ENCODE peak calls at places on chromosomes 2 and 18, in eight cellular contexts. O is right lobe of liver, N is HCT116, K is adrenal gland, P is breast epithelium, G is uterus, Z is A549, Y is Peyer's patch. D is an unnamed sample. For H3K4me1, the result is how much of the 10 kb centered on the place peaks cover.

GRCh38 chr2:143841935-143842334 is 678.0 kb downstream of the ZEB2 start:
- DNase-seq in O (no peak), N (no peak), K (no peak), P (no peak), G (no peak), Z (no peak), Y (no peak), D (no peak)

GRCh38 chr2:23380562-23381065 is 4.4 kb upstream of the KLHL29 start:
- DNase-seq in O (no peak), N (no peak), K (no peak), P (no peak), G (no peak), Z (no peak), Y (no peak), D (no peak)

GRCh38 chr18:50637961-50638622 is 78.2 kb downstream of the MAPK4 start:
- DNase-seq in O (no peak), N (no peak), K (no peak), P (no peak), G (no peak), Z (no peak), Y (no peak), D (no peak)

GRCh38 chr2:61853086-61853847 is 593 bp downstream of the FAM161A start:
- DNase-seq in O (no peak), N (peak), K (peak), P (no peak), G (no peak), Z (peak), Y (no peak), D (no peak)

GRCh38 chr18:58337688-58338087 is 291.2 kb downstream of the ALPK2 start:
- DNase-seq in O (no peak), N (no peak), K (no peak), P (no peak), G (peak), Z (no peak), Y (no peak), D (no peak)

GRCh38 chr2:88735133-88735532 is 43.7 kb downstream of the RPIA start:
- DNase-seq in O (no peak), N (no peak), K (no peak), P (no peak), G (no peak), Z (no peak), Y (no peak), D (no peak)

GRCh38 chr2:86037141-86037794 is 68.4 kb downstream of the POLR1A start:
- DNase-seq in O (no peak), N (no peak), K (no peak), P (peak), G (peak), Z (no peak), Y (peak), D (peak)

GRCh38 chr2:188922191-188922590 is 52.0 kb upstream of the COL3A1 start:
- DNase-seq in O (no peak), N (no peak), K (no peak), P (no peak), G (no peak), Z (no peak), Y (no peak), D (no peak)

GRCh38 chr2:197804758-197805597 is 585 bp downstream of the PLCL1 start:
- DNase-seq in O (peak), N (no peak), K (peak), P (peak), G (peak), Z (no peak), Y (peak), D (peak)

DNA sequence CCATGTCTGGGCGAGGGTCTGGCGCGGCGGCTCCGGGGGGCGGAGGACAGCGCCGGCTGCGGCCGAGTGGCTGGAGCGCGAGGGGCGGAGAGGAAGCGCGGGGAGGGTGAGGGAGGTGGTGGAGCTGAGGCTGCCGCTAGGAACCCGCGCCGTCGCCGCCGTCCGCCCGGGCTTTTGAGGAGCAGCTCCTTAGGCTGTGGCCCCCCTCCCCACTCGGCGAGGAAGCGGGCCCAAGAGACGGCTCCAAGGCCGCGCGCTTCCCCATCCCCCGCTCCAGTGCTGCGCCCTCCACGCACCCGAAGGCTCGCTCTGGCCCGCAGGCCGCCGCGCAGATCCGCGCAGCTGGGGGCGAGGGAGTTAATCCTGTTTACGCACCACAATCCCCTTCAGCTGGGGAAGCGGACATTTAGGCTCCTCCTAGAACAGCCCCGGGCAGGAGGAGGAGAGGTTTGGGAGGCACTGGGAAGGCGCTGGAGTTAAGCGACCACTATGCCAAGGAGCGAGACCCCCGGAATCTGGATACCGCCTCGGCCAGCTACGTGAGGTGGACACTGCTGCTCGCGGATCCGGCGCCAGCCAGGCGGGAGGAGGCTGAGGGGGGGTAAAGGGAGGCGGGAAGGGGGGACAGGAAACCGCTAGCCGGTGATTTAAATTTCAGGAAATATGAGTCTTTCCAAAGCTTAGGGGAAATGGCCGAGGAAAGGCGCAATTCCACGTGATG is at the start of gene CNRIP1:
- DNase-seq in O (peak), N (no peak), K (peak), P (no peak), G (peak), Z (peak), Y (peak), D (peak)
- TF ChIP-seq POLR2A in O (peak), N (no peak), K (peak), P (no peak), G (peak), Z (no peak), Y (no peak), D (peak)

DNA sequence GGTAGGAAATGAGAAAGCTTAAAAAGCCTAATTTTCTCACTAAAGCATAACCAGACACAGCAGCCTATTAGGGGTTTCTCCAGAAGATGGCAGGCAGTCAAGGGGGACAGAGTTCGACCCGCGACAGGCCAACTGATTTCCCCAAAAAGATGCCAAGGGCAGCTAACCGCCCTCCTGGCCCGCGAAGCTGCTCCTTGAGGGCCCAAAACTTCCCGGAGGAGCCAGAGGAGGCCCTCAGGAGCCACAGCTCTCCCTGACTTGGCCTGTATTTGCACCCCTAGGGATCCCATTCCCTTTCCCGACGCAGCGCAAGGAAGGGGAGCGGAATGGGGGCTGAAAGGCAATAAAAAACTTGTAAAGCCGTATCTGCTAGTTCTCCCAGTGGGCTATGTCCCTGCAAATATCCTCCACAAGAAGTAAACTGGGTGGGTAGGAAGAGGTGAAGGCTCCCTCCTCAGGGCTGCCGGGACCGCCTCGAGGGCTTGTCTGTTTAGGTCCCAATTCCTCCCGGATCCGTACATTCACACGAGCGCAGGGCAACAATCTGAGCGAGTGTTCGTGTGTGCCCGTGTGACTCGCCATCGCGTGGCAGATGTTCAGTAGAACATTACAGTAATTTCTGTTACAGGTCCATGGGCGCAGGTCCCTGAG is 756 bp upstream of the NAGK start:
- DNase-seq in O (no peak), N (no peak), K (no peak), P (no peak), G (no peak), Z (no peak), Y (peak), D (peak)
- H3K4me1 ChIP-seq in O (under half), N (under half), K (under half), P (under half), G (under half), Z (under half), Y (under half), D (half or more)

GRCh38 chr2:186543561-186544131 is 46.2 kb upstream of the ITGAV start:
- DNase-seq in O (no peak), N (no peak), K (no peak), P (no peak), G (no peak), Z (no peak), Y (no peak), D (no peak)

GRCh38 chr2:186540971-186541370 is 48.9 kb upstream of the ITGAV start:
- DNase-seq in O (no peak), N (no peak), K (no peak), P (no peak), G (no peak), Z (no peak), Y (no peak), D (no peak)

GRCh38 chr2:186546842-186547241 is 43.0 kb upstream of the ITGAV start:
- DNase-seq in O (no peak), N (no peak), K (no peak), P (no peak), G (no peak), Z (no peak), Y (no peak), D (no peak)

GRCh38 chr2:186542002-186542401 is 47.9 kb upstream of the ITGAV start:
- DNase-seq in O (no peak), N (no peak), K (no peak), P (no peak), G (no peak), Z (no peak), Y (no peak), D (no peak)

GRCh38 chr2:186544255-186544675 is 45.6 kb upstream of the ITGAV start:
- DNase-seq in O (no peak), N (peak), K (no peak), P (no peak), G (no peak), Z (peak), Y (no peak), D (no peak)
- TF ChIP-seq POLR2A in O (no peak), N (no peak), K (no peak), P (no peak), G (no peak), Z (no peak), Y (no peak), D (no peak)

DNA sequence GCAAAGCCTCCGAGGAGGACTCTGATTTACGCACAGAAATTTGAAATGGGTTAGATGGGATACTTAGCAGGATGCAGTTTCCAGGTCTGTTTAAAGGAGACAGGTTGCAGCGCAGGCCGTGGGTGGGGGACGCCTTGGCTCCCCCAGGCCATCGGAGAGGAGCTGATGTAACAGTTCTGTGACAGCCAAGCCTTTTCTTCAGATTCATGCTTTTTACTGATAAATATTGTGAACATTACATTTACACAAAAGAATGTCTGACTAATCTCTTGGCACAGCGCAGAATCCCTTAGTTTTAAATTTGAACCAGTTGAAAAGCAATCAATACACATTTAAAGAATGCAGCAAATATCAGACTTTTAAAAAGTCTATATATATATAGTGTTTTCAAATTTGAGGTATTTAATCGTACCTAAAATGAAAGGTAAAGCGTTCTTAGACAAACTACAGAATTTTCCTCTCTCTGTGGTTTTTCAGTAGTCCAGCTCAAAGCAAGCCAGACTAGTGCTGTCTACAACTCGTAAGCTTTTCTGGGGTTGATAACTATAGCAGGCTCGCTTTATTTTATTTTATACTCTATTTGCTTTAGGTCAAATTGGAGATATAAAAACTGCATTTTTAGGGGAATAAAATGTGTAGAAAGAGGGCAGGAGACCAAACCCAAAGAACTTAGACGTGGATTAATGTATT is 221.9 kb downstream of the PIEZO2 start:
- DNase-seq in O (no peak), N (no peak), K (no peak), P (no peak), G (no peak), Z (no peak), Y (no peak), D (no peak)
- H3K4me1 ChIP-seq in O (under half), N (under half), K (under half), P (under half), G (under half), Z (under half), Y (under half), D (under half)

D was measured in spleen.